ENCODE peak calls at places on chromosomes 7 and 10, in ten cellular contexts. One of them, this sample, is unnamed. For H3K4me1, the result is how much of the 10 kb centered on the place peaks cover.

GRCh38 chr10:50447691-50448090 is 176.1 kb downstream of the SGMS1 start:
- DNase-seq in GM23248: no peak
- DNase-seq in Peyer's patch: no peak
- DNase-seq in fibroblast of lung: peak
- DNase-seq in iPS DF 6.9: no peak
- DNase-seq in adipocyte: no peak
- DNase-seq in left ventricle myocardium inferior: no peak
- DNase-seq in hepatocyte: no peak
- DNase-seq in mucosa of descending colon: no peak
- DNase-seq in prostate gland: no peak
- DNase-seq in this sample: no peak

GRCh38 chr7:155965010-155965409 is 152.7 kb upstream of the SHH start:
- DNase-seq in adipocyte: no peak
- DNase-seq in GM23248: no peak
- DNase-seq in fibroblast of lung: peak
- DNase-seq in Peyer's patch: peak
- DNase-seq in left ventricle myocardium inferior: no peak
- DNase-seq in iPS DF 6.9: no peak
- DNase-seq in mucosa of descending colon: no peak
- DNase-seq in hepatocyte: no peak
- DNase-seq in prostate gland: no peak
- DNase-seq in this sample: no peak

GRCh38 chr7:44973610-44974401 is 5.0 kb downstream of the MYO1G start:
- DNase-seq in left ventricle myocardium inferior: peak
- DNase-seq in Peyer's patch: no peak
- DNase-seq in GM23248: peak
- DNase-seq in prostate gland: no peak
- DNase-seq in fibroblast of lung: no peak
- DNase-seq in hepatocyte: peak
- DNase-seq in iPS DF 6.9: no peak
- DNase-seq in adipocyte: peak
- DNase-seq in mucosa of descending colon: peak
- DNase-seq in this sample: peak

GRCh38 chr10:69846252-69847000 is 44.7 kb downstream of the COL13A1 start:
- DNase-seq in Peyer's patch: no peak
- DNase-seq in prostate gland: no peak
- DNase-seq in fibroblast of lung: peak
- DNase-seq in iPS DF 6.9: no peak
- DNase-seq in adipocyte: no peak
- DNase-seq in hepatocyte: no peak
- DNase-seq in left ventricle myocardium inferior: no peak
- DNase-seq in GM23248: no peak
- DNase-seq in mucosa of descending colon: no peak
- DNase-seq in this sample: no peak

GRCh38 chr7:106070201-106070551 is 41.9 kb downstream of the SYPL1 start:
- DNase-seq in iPS DF 6.9: no peak
- DNase-seq in mucosa of descending colon: no peak
- DNase-seq in GM23248: no peak
- DNase-seq in prostate gland: peak
- DNase-seq in hepatocyte: no peak
- DNase-seq in adipocyte: no peak
- DNase-seq in fibroblast of lung: peak
- DNase-seq in Peyer's patch: no peak
- DNase-seq in left ventricle myocardium inferior: no peak
- DNase-seq in this sample: peak

GRCh38 chr10:50512743-50513416 is 110.9 kb downstream of the SGMS1 start:
- DNase-seq in adipocyte: no peak
- DNase-seq in mucosa of descending colon: no peak
- DNase-seq in fibroblast of lung: no peak
- DNase-seq in left ventricle myocardium inferior: no peak
- DNase-seq in iPS DF 6.9: no peak
- DNase-seq in hepatocyte: no peak
- DNase-seq in Peyer's patch: no peak
- DNase-seq in GM23248: no peak
- DNase-seq in prostate gland: no peak
- DNase-seq in this sample: no peak

GRCh38 chr10:127148066-127148932 is 48.1 kb downstream of the INSYN2A start:
- DNase-seq in GM23248: peak
- DNase-seq in hepatocyte: no peak
- DNase-seq in iPS DF 6.9: no peak
- DNase-seq in prostate gland: no peak
- DNase-seq in fibroblast of lung: peak
- DNase-seq in adipocyte: peak
- DNase-seq in Peyer's patch: no peak
- DNase-seq in mucosa of descending colon: no peak
- DNase-seq in left ventricle myocardium inferior: no peak
- DNase-seq in this sample: no peak

GRCh38 chr7:23467731-23468720 is 2.3 kb downstream of the IGF2BP3 start:
- DNase-seq in iPS DF 6.9: no peak
- DNase-seq in GM23248: peak
- DNase-seq in left ventricle myocardium inferior: no peak
- DNase-seq in hepatocyte: peak
- DNase-seq in fibroblast of lung: peak
- DNase-seq in prostate gland: no peak
- DNase-seq in Peyer's patch: peak
- DNase-seq in adipocyte: peak
- DNase-seq in mucosa of descending colon: no peak
- DNase-seq in this sample: no peak

GRCh38 chr7:27235387-27236052 is 7.1 kb upstream of the EVX1 start:
- DNase-seq in hepatocyte: peak
- DNase-seq in adipocyte: no peak
- DNase-seq in GM23248: peak
- DNase-seq in fibroblast of lung: peak
- DNase-seq in prostate gland: peak
- DNase-seq in iPS DF 6.9: no peak
- DNase-seq in Peyer's patch: peak
- DNase-seq in left ventricle myocardium inferior: peak
- DNase-seq in mucosa of descending colon: peak
- DNase-seq in this sample: peak
- H3K4me3 ChIP-seq in hepatocyte: peak
- H3K4me3 ChIP-seq in adipocyte: peak
- H3K4me3 ChIP-seq in GM23248: peak
- H3K4me3 ChIP-seq in fibroblast of lung: peak
- H3K4me3 ChIP-seq in prostate gland: peak
- H3K4me3 ChIP-seq in iPS DF 6.9: peak
- H3K4me3 ChIP-seq in Peyer's patch: peak
- H3K4me3 ChIP-seq in left ventricle myocardium inferior: peak
- H3K4me3 ChIP-seq in mucosa of descending colon: no peak
- H3K4me3 ChIP-seq in this sample: no peak

GRCh38 chr7:158706273-158706704 is 1.7 kb upstream of the NCAPG2 start:
- DNase-seq in Peyer's patch: no peak
- DNase-seq in adipocyte: no peak
- DNase-seq in left ventricle myocardium inferior: no peak
- DNase-seq in prostate gland: no peak
- DNase-seq in mucosa of descending colon: no peak
- DNase-seq in GM23248: no peak
- DNase-seq in hepatocyte: no peak
- DNase-seq in iPS DF 6.9: no peak
- DNase-seq in fibroblast of lung: no peak
- DNase-seq in this sample: no peak

GRCh38 chr7:158704524-158705233 is at the start of gene NCAPG2:
- DNase-seq in adipocyte: peak
- DNase-seq in iPS DF 6.9: peak
- DNase-seq in GM23248: peak
- DNase-seq in prostate gland: peak
- DNase-seq in fibroblast of lung: peak
- DNase-seq in Peyer's patch: peak
- DNase-seq in hepatocyte: peak
- DNase-seq in left ventricle myocardium inferior: peak
- DNase-seq in mucosa of descending colon: peak
- DNase-seq in this sample: peak

GRCh38 chr7:158706710-158707590 is 2.3 kb upstream of the NCAPG2 start:
- DNase-seq in hepatocyte: no peak
- DNase-seq in GM23248: no peak
- DNase-seq in iPS DF 6.9: no peak
- DNase-seq in prostate gland: no peak
- DNase-seq in Peyer's patch: no peak
- DNase-seq in left ventricle myocardium inferior: no peak
- DNase-seq in adipocyte: no peak
- DNase-seq in fibroblast of lung: no peak
- DNase-seq in mucosa of descending colon: no peak
- DNase-seq in this sample: no peak

GRCh38 chr7:158707610-158708009 is 3.0 kb upstream of the NCAPG2 start:
- DNase-seq in Peyer's patch: no peak
- DNase-seq in iPS DF 6.9: no peak
- DNase-seq in adipocyte: no peak
- DNase-seq in fibroblast of lung: peak
- DNase-seq in GM23248: peak
- DNase-seq in mucosa of descending colon: no peak
- DNase-seq in prostate gland: no peak
- DNase-seq in hepatocyte: no peak
- DNase-seq in left ventricle myocardium inferior: no peak
- DNase-seq in this sample: no peak

GRCh38 chr7:158705234-158705890 is 758 bp upstream of the NCAPG2 start:
- DNase-seq in prostate gland: no peak
- DNase-seq in iPS DF 6.9: no peak
- DNase-seq in GM23248: peak
- DNase-seq in Peyer's patch: no peak
- DNase-seq in left ventricle myocardium inferior: no peak
- DNase-seq in hepatocyte: no peak
- DNase-seq in adipocyte: peak
- DNase-seq in mucosa of descending colon: no peak
- DNase-seq in fibroblast of lung: no peak
- DNase-seq in this sample: no peak
- H3K4me1 ChIP-seq in prostate gland: under half
- H3K4me1 ChIP-seq in iPS DF 6.9: under half
- H3K4me1 ChIP-seq in GM23248: under half
- H3K4me1 ChIP-seq in Peyer's patch: under half
- H3K4me1 ChIP-seq in left ventricle myocardium inferior: under half
- H3K4me1 ChIP-seq in hepatocyte: under half
- H3K4me1 ChIP-seq in adipocyte: under half
- H3K4me1 ChIP-seq in mucosa of descending colon: under half
- H3K4me1 ChIP-seq in fibroblast of lung: under half
- H3K4me1 ChIP-seq in this sample: under half

GRCh38 chr10:5292196-5292735 is 72.5 kb upstream of the UCN3 start:
- DNase-seq in GM23248: no peak
- DNase-seq in adipocyte: no peak
- DNase-seq in mucosa of descending colon: peak
- DNase-seq in prostate gland: no peak
- DNase-seq in hepatocyte: no peak
- DNase-seq in Peyer's patch: no peak
- DNase-seq in left ventricle myocardium inferior: no peak
- DNase-seq in iPS DF 6.9: no peak
- DNase-seq in fibroblast of lung: no peak
- DNase-seq in this sample: no peak

GRCh38 chr10:5288359-5288758 is 76.4 kb upstream of the UCN3 start:
- DNase-seq in GM23248: no peak
- DNase-seq in Peyer's patch: no peak
- DNase-seq in adipocyte: no peak
- DNase-seq in fibroblast of lung: no peak
- DNase-seq in left ventricle myocardium inferior: no peak
- DNase-seq in hepatocyte: no peak
- DNase-seq in iPS DF 6.9: no peak
- DNase-seq in prostate gland: no peak
- DNase-seq in mucosa of descending colon: no peak
- DNase-seq in this sample: no peak

GRCh38 chr10:5297466-5297865 is 67.3 kb upstream of the UCN3 start:
- DNase-seq in prostate gland: no peak
- DNase-seq in adipocyte: peak
- DNase-seq in Peyer's patch: no peak
- DNase-seq in GM23248: peak
- DNase-seq in hepatocyte: no peak
- DNase-seq in left ventricle myocardium inferior: peak
- DNase-seq in iPS DF 6.9: no peak
- DNase-seq in mucosa of descending colon: no peak
- DNase-seq in fibroblast of lung: no peak
- DNase-seq in this sample: no peak

GRCh38 chr10:5293691-5294550 is 70.8 kb upstream of the UCN3 start:
- DNase-seq in left ventricle myocardium inferior: peak
- DNase-seq in mucosa of descending colon: peak
- DNase-seq in fibroblast of lung: peak
- DNase-seq in prostate gland: no peak
- DNase-seq in adipocyte: peak
- DNase-seq in GM23248: peak
- DNase-seq in hepatocyte: peak
- DNase-seq in Peyer's patch: peak
- DNase-seq in iPS DF 6.9: peak
- DNase-seq in this sample: peak

DNA sequence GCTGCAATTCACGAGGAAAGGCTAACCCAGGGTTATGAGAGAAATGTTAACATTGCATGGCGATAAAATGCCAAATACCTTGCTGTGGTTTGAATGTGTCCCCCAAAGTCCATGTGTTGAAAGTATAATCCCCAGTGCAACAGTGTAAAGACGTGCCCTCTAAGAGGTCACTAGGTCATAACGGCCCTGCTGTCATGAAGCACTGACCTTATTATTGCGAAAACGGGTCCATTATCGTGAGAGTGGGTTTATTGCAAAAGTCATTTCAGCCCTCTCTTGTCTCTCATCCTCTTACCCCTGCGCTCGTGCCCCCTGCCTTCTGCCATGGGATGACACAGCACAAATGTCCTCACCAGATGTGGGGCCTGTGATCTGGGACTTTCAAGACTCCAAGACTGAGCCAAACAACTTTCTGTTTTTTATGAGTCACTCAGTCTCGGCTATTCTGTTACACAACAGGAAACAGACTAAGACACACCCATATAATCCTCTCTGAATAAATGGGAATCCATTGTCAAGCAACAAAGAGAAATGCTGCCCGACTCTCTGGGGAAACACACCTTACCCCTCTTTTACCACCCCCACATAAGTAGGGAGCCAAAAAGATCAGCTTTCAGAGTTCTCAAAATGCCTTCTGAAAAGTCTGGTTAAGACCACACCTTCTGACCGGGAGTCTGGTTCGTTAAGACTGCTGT is 73.1 kb upstream of the UCN3 start:
- DNase-seq in hepatocyte: peak
- DNase-seq in prostate gland: no peak
- DNase-seq in mucosa of descending colon: peak
- DNase-seq in iPS DF 6.9: no peak
- DNase-seq in adipocyte: peak
- DNase-seq in GM23248: peak
- DNase-seq in fibroblast of lung: peak
- DNase-seq in left ventricle myocardium inferior: peak
- DNase-seq in Peyer's patch: no peak
- DNase-seq in this sample: peak
- H3K4me3 ChIP-seq in hepatocyte: no peak
- H3K4me3 ChIP-seq in prostate gland: no peak
- H3K4me3 ChIP-seq in mucosa of descending colon: no peak
- H3K4me3 ChIP-seq in iPS DF 6.9: no peak
- H3K4me3 ChIP-seq in adipocyte: peak
- H3K4me3 ChIP-seq in GM23248: peak
- H3K4me3 ChIP-seq in fibroblast of lung: no peak
- H3K4me3 ChIP-seq in left ventricle myocardium inferior: no peak
- H3K4me3 ChIP-seq in Peyer's patch: peak
- H3K4me3 ChIP-seq in this sample: no peak

GRCh38 chr10:102780246-102780645 is 36.5 kb downstream of the WBP1L start:
- DNase-seq in hepatocyte: no peak
- DNase-seq in prostate gland: no peak
- DNase-seq in GM23248: peak
- DNase-seq in left ventricle myocardium inferior: no peak
- DNase-seq in fibroblast of lung: peak
- DNase-seq in Peyer's patch: no peak
- DNase-seq in iPS DF 6.9: no peak
- DNase-seq in mucosa of descending colon: no peak
- DNase-seq in adipocyte: peak
- DNase-seq in this sample: no peak

GRCh38 chr10:102781089-102781920 is 37.6 kb downstream of the WBP1L start:
- DNase-seq in mucosa of descending colon: no peak
- DNase-seq in Peyer's patch: no peak
- DNase-seq in left ventricle myocardium inferior: no peak
- DNase-seq in prostate gland: no peak
- DNase-seq in GM23248: no peak
- DNase-seq in hepatocyte: peak
- DNase-seq in adipocyte: no peak
- DNase-seq in fibroblast of lung: no peak
- DNase-seq in iPS DF 6.9: no peak
- DNase-seq in this sample: no peak

GRCh38 chr10:102783541-102783930 is 39.8 kb downstream of the WBP1L start:
- DNase-seq in iPS DF 6.9: no peak
- DNase-seq in prostate gland: no peak
- DNase-seq in left ventricle myocardium inferior: no peak
- DNase-seq in GM23248: no peak
- DNase-seq in fibroblast of lung: no peak
- DNase-seq in mucosa of descending colon: no peak
- DNase-seq in adipocyte: no peak
- DNase-seq in Peyer's patch: no peak
- DNase-seq in hepatocyte: no peak
- DNase-seq in this sample: no peak

GRCh38 chr10:102782698-102783540 is 39.2 kb downstream of the WBP1L start:
- DNase-seq in Peyer's patch: no peak
- DNase-seq in prostate gland: peak
- DNase-seq in fibroblast of lung: peak
- DNase-seq in GM23248: peak
- DNase-seq in hepatocyte: peak
- DNase-seq in iPS DF 6.9: no peak
- DNase-seq in mucosa of descending colon: no peak
- DNase-seq in adipocyte: peak
- DNase-seq in left ventricle myocardium inferior: peak
- DNase-seq in this sample: peak

GRCh38 chr10:102781921-102782542 is 38.3 kb downstream of the WBP1L start:
- DNase-seq in prostate gland: no peak
- DNase-seq in iPS DF 6.9: no peak
- DNase-seq in hepatocyte: no peak
- DNase-seq in left ventricle myocardium inferior: no peak
- DNase-seq in GM23248: peak
- DNase-seq in adipocyte: peak
- DNase-seq in mucosa of descending colon: no peak
- DNase-seq in fibroblast of lung: peak
- DNase-seq in Peyer's patch: no peak
- DNase-seq in this sample: no peak
- H3K4me1 ChIP-seq in prostate gland: under half
- H3K4me1 ChIP-seq in iPS DF 6.9: under half
- H3K4me1 ChIP-seq in hepatocyte: half or more
- H3K4me1 ChIP-seq in left ventricle myocardium inferior: half or more
- H3K4me1 ChIP-seq in GM23248: half or more
- H3K4me1 ChIP-seq in adipocyte: half or more
- H3K4me1 ChIP-seq in mucosa of descending colon: under half
- H3K4me1 ChIP-seq in fibroblast of lung: under half
- H3K4me1 ChIP-seq in Peyer's patch: under half
- H3K4me1 ChIP-seq in this sample: under half